ENCODE peak calls at places on chromosomes 1 and 21, in seven cellular contexts. N is CD4-positive, alpha-beta T cell; L is GM23338; W is H9; H is neural progenitor cell; J is retinal pigment epithelial cell; Y is HFF-Myc. O is an unnamed sample.

GRCh38 chr1:81672766-81673165 is 128.0 kb upstream of the ADGRL2 start:
- DNase-seq in J (no peak), L (no peak), N (no peak), H (no peak), W (no peak), Y (no peak), O (no peak)

GRCh38 chr1:52691856-52692255 is 6.3 kb downstream of the COA7 start:
- DNase-seq in N (no peak), Y (no peak), H (no peak), W (no peak), J (no peak), L (no peak), O (no peak)

GRCh38 chr1:116923421-116923820 is 13.7 kb downstream of the PTGFRN start:
- DNase-seq in W (no peak), L (no peak), N (no peak), J (no peak), Y (no peak), H (no peak), O (no peak)

GRCh38 chr1:155940531-155940992 is 876 bp upstream of the RXFP4 start:
- DNase-seq in Y (peak; percentile 47), W (no peak), H (no peak), J (no peak), L (no peak), N (no peak), O (peak; percentile 48)

GRCh38 chr1:115107501-115108260 is 18.4 kb upstream of the TSPAN2 start:
- DNase-seq in N (no peak), W (no peak), J (no peak), Y (no peak), L (no peak), H (no peak), O (no peak)

GRCh38 chr21:42375966-42376337 is 9.6 kb upstream of the TFF1 start:
- DNase-seq in N (no peak), H (no peak), J (no peak), L (no peak), Y (no peak), W (no peak), O (no peak)

GRCh38 chr1:30257322-30257721 is 466.1 kb downstream of the MATN1 start:
- DNase-seq in W (no peak), J (no peak), Y (no peak), H (no peak), N (no peak), L (no peak), O (no peak)

GRCh38 chr21:44904141-44904923 is 16.4 kb downstream of the ITGB2 start:
- DNase-seq in J (no peak), Y (no peak), H (no peak), L (no peak), W (no peak), N (no peak), O (no peak)

GRCh38 chr1:197360068-197360467 is 92.0 kb downstream of the CRB1 start:
- DNase-seq in W (no peak), L (no peak), Y (no peak), J (no peak), N (no peak), H (no peak), O (no peak)

GRCh38 chr1:113813218-113813617 is 942 bp upstream of the RSBN1 start:
- DNase-seq in N (no peak), Y (no peak), L (no peak), J (no peak), H (no peak), W (no peak), O (no peak)

GRCh38 chr1:93317943-93318342 is 27.8 kb upstream of the DR1 start:
- DNase-seq in N (no peak), W (no peak), H (no peak), L (no peak), Y (no peak), J (no peak), O (no peak)

GRCh38 chr1:113459279-113459678 is 69.0 kb downstream of the MAGI3 start:
- DNase-seq in H (no peak), L (no peak), J (no peak), N (no peak), W (no peak), Y (no peak), O (no peak)

GRCh38 chr1:33031506-33031905 is 5.2 kb downstream of the AK2 start:
- DNase-seq in W (no peak), Y (no peak), N (no peak), H (no peak), L (no peak), J (no peak), O (no peak)
- TF ChIP-seq CTCF in W (no peak), Y (no peak), N (no peak), H (no peak), L (no peak), J (no peak), O (no peak)

DNA sequence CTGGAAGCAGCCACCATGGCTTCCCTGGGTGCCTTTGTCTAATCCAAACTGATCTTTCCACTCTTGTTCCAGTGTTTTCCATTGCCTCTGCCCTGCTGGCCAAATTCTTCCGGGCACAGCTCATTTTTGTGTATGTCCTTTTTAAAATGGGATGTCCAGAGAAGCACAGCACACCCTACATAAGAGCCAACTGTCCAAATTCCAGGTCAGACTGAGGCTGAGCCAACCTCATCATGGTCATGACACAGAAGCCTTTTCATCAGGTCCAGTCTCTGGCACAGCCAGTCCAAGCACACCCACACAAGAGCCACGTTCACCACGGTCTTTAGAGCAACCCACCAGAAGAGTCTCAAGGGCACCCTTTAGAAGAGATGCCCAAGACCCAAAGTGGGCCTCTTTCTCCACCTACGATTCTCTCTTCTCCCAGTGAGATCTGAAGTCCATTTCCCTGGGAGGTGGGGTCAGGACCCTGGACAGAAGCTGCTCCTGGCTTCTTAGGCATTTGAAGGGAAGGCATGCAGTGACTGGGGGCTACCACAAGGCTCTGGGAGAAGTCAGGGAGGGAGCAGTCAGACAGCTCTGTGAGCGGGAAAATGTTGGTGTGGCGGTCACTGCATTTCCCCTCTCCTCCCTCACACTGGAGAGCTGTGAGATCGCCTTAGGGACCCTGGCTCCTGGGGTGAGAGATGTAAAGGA is 53.2 kb downstream of the SYT2 start:
- DNase-seq in H (peak; percentile 88), W (peak; percentile 84), J (peak; percentile 1), L (peak; percentile 93), Y (peak; percentile 15), N (no peak), O (peak; percentile 72)
- TF ChIP-seq CTCF in H (peak; percentile 56), W (peak; percentile 64), J (peak; percentile 41), L (peak; percentile 34), Y (peak; percentile 8), N (no peak), O (peak; percentile 19)

GRCh38 chr1:150560986-150561829 is 12.0 kb downstream of the ADAMTSL4 start:
- DNase-seq in Y (peak; percentile 98), N (peak; percentile 81), H (peak; percentile 96), J (peak; percentile 97), W (peak; percentile 97), L (peak; percentile 97), O (peak; percentile 95)
- TF ChIP-seq CTCF in Y (peak; percentile 86), N (peak; percentile 80), H (peak; percentile 88), J (peak; percentile 84), W (peak; percentile 90), L (peak; percentile 92), O (peak; percentile 73)

GRCh38 chr1:16498573-16499359 is 15.3 kb downstream of the RNU1-1 start:
- DNase-seq in H (peak; percentile 98), J (peak; percentile 40), L (peak; percentile 90), Y (peak; percentile 22), N (peak; percentile 83), W (peak; percentile 91), O (peak; percentile 93)
- TF ChIP-seq CTCF in H (peak; percentile 39), J (no peak), L (no peak), Y (no peak), N (no peak), W (peak; percentile 30), O (no peak)

GRCh38 chr1:154352245-154352580 is 26.9 kb downstream of the ATP8B2 start:
- DNase-seq in H (peak; percentile 24), J (no peak), L (peak; percentile 46), N (no peak), W (no peak), Y (no peak), O (no peak)

GRCh38 chr1:154351363-154352068 is 26.2 kb downstream of the ATP8B2 start:
- DNase-seq in Y (no peak), W (no peak), L (no peak), J (no peak), H (no peak), N (no peak), O (no peak)

GRCh38 chr1:154353460-154353904 is 28.2 kb downstream of the ATP8B2 start:
- DNase-seq in H (peak; percentile 21), J (no peak), W (no peak), N (no peak), Y (peak; percentile 16), L (peak; percentile 36), O (peak; percentile 19)

GRCh38 chr1:154353966-154354365 is 28.6 kb downstream of the ATP8B2 start:
- DNase-seq in N (no peak), W (no peak), Y (no peak), H (no peak), L (no peak), J (no peak), O (no peak)

DNA sequence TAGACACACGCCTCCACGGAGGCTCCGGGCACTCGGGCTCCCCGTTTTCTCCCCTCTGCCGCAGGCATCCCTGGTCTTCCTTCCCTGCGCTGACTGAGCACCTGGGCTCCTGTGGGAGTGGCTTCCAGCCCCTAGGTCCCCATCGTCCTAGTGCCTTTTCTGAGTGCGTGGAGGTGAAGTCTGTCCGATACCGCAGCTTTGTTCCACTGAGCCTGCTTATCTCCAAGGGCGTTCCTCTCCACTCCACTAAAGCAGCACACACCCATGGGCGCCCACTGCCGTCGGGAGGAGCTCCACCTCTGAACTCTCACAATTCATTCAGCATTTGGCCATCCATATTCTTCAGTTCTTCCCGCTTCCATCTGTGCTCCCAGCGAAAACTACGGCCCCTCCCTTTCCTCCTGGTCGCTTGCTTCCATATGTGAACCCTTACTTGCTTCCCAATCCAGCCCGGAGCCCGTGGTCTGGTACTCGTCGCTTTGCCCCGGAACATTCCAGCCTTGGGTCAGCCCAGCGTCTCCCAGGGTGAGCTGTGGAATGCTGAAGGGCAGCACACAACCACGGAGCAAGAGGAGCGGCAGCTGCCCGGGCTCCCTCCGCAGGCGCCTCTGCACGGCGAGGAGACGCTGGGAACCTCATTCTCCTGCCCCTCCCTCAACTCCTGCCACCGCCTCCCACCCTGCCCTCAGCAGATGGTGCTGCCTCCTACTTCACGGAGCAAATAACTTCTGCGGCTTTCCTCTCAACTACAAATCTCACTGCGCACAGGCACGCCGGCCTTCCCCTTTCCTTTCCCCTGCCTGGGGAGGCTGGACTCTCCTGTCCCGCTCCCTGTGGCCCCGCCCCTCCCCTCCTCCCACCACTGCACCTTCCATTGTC is 27.5 kb downstream of the ATP8B2 start:
- DNase-seq in J (no peak), H (peak; percentile 72), N (peak; percentile 42), L (peak; percentile 76), W (peak; percentile 71), Y (no peak), O (peak; percentile 39)
- TF ChIP-seq CTCF in J (peak; percentile 9), H (no peak), N (peak; percentile 10), L (peak; percentile 12), W (no peak), Y (peak; percentile 5), O (no peak)